ENCODE peak calls at places on chromosomes 1 and 21, in six cellular contexts. T is small intestine; B is naive thymus-derived CD4-positive, alpha-beta T cell; R is ovary; Y is fibroblast of lung; Z is ascending aorta. P is an unnamed sample. For H3K4me1 and H3K9me3, the result is how much of the 10 kb centered on the place peaks cover.

GRCh38 chr1:156704930-156705320 is 458 bp downstream of the CRABP2 start:
- DNase-seq in T (no peak), B (no peak), R (peak), Y (peak), Z (peak), P (peak)

GRCh38 chr1:166165661-166166399 is 971 bp downstream of the FAM78B start:
- DNase-seq in T (peak), B (no peak), R (peak), Y (peak), Z (no peak), P (peak)

GRCh38 chr1:214281902-214282695 is 1.1 kb downstream of the SMYD2 start:
- DNase-seq in T (peak), B (no peak), R (no peak), Y (peak), Z (no peak), P (no peak)

GRCh38 chr1:52404116-52404974 is at the start of the genes ORC1 and PRPF38A:
- DNase-seq in T (peak), B (peak), R (peak), Y (peak), Z (peak), P (peak)

GRCh38 chr1:13807213-13807612 is 107.2 kb downstream of the PRDM2 start:
- DNase-seq in T (peak), B (no peak), R (no peak), Y (no peak), Z (no peak), P (no peak)

GRCh38 chr1:215507119-215507518 is 60.0 kb upstream of the KCTD3 start:
- DNase-seq in T (no peak), B (no peak), R (no peak), Y (peak), Z (no peak), P (no peak)

GRCh38 chr21:21612446-21612845 is 614.2 kb downstream of the NCAM2 start:
- DNase-seq in T (no peak), B (no peak), R (no peak), Y (peak), Z (no peak), P (no peak)

GRCh38 chr1:241408170-241408569 is 51.2 kb upstream of the RGS7 start:
- DNase-seq in T (no peak), B (no peak), R (no peak), Y (peak), Z (no peak), P (no peak)

GRCh38 chr1:4770713-4771112 is 116.3 kb downstream of the AJAP1 start:
- DNase-seq in T (no peak), B (no peak), R (no peak), Y (no peak), Z (no peak), P (no peak)

DNA sequence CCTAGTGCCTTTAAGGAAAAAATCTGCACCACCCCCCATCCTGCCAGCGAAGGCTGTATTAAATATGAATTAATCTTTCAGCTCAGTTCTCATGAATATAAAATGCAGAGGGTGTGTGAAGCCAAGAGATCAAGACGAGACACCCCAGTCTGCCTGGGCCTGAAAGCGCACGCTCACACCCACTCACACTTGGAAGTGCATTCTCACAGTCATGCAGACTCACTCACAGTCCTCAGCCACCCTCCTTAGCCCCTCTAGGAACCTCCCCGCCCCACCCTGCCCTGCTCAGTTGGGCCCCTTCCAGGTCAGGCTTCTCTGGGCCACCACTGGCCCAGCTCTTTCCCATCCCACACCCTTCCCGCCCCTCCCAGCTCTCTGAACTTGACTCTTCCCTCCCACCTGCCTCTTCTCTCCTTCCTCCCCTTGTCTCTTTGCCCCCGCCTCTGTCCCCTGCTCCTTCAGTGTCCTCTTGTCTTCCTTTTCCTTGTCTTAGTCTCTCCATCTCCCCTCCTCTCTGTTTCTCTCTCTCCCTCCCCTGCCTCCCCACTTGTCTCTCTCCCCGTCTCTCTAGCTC is 93.8 kb downstream of the EPHB2 start:
- DNase-seq in T (no peak), B (no peak), R (no peak), Y (peak), Z (no peak), P (no peak)
- H3K4me1 ChIP-seq in T (under half), B (under half), R (under half), Y (under half), Z (under half), P (under half)

GRCh38 chr21:23045955-23046354 is 2047.7 kb downstream of the NCAM2 start:
- DNase-seq in T (no peak), B (no peak), R (no peak), Y (no peak), Z (no peak), P (no peak)
- H3K9me3 ChIP-seq in T (under half), B (under half), R (under half), Y (under half), Z (under half), P (under half)

GRCh38 chr1:48602349-48602748 is 130.3 kb upstream of the SPATA6 start:
- DNase-seq in T (no peak), B (no peak), R (no peak), Y (no peak), Z (no peak), P (no peak)

GRCh38 chr1:48603222-48603621 is 131.2 kb upstream of the SPATA6 start:
- DNase-seq in T (no peak), B (no peak), R (no peak), Y (no peak), Z (no peak), P (no peak)

GRCh38 chr1:48597663-48598062 is 125.7 kb upstream of the SPATA6 start:
- DNase-seq in T (no peak), B (no peak), R (no peak), Y (no peak), Z (no peak), P (no peak)

GRCh38 chr1:48596036-48596435 is 124.0 kb upstream of the SPATA6 start:
- DNase-seq in T (no peak), B (no peak), R (no peak), Y (peak), Z (no peak), P (no peak)

GRCh38 chr1:48600182-48600581 is 128.2 kb upstream of the SPATA6 start:
- DNase-seq in T (no peak), B (no peak), R (no peak), Y (no peak), Z (no peak), P (no peak)
- H3K4me1 ChIP-seq in T (under half), B (under half), R (under half), Y (under half), Z (under half), P (under half)

DNA sequence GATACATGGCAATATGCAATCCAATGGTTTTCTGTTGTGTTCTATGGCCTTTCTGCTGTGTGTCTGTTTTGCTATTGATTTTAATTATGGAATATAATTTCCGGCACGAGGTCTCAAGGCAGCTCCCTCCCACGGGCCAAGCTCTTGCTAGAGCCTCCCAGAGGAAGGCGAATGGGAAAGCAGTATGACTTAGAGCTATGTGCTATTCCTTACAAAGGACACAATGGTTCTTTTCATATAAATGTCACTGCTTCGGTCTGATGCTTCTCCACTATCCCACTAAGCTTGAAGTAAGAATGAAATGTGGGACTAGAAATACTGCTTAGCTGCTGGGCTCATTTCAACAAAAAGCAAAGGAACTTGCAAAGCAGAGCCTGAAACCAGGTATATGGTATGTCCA is 322.2 kb upstream of the BEND5 start:
- DNase-seq in T (no peak), B (no peak), R (no peak), Y (no peak), Z (no peak), P (no peak)
- H3K9me3 ChIP-seq in T (under half), B (under half), R (under half), Y (under half), Z (under half), P (under half)

DNA sequence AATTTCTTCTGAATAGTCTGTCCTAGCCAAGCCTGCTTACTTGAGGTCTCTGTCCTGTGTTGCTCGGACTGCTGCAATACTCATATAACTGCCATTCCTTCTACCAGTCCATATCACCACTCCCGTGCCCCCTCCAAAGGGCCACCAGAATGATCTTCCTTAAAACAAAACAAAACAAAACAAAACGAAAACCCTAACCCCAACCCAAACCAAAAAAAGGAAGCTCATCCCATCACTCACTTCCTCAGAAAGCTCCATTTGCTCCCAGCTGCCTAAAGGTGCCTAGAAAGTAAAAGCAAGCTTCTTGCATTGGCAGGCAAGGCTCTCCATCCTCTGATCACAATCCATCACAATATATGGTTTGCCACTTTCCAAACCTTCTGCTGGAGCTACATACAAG is 20.3 kb downstream of the USP24 start:
- DNase-seq in T (no peak), B (no peak), R (no peak), Y (no peak), Z (no peak), P (no peak)
- H3K4me1 ChIP-seq in T (under half), B (under half), R (under half), Y (under half), Z (under half), P (under half)

GRCh38 chr1:2967881-2968280 is 53.4 kb upstream of the ACTRT2 start:
- DNase-seq in T (no peak), B (no peak), R (no peak), Y (no peak), Z (no peak), P (no peak)
- H3K9me3 ChIP-seq in T (under half), B (under half), R (under half), Y (under half), Z (under half), P (under half)

DNA sequence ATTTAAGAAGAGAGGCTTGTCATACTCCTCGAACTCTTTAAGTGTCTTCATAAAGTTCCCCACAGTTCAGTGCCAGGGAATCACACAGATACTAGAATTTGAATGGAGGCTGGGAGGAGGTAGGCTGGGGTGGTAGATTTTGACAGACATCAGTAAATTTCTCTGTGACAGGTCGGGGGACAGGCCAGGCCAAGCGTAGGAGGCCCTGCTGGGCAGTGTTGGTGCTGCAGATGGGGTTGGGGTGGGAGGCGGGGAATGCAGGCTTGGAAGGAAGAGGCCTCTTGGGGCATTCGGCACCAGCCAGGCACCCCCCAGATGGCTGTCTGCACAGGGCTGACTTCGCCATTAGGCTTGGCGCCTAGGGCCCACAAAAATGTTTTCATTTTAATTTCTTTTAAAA is 84.0 kb downstream of the MAN1C1 start:
- DNase-seq in T (no peak), B (no peak), R (no peak), Y (no peak), Z (no peak), P (no peak)
- H3K4me1 ChIP-seq in T (under half), B (half or more), R (under half), Y (under half), Z (under half), P (half or more)

GRCh38 chr1:158930504-158930903 is 848 bp upstream of the PYHIN1 start:
- DNase-seq in T (peak), B (peak), R (no peak), Y (no peak), Z (no peak), P (no peak)
- H3K9me3 ChIP-seq in T (under half), B (under half), R (under half), Y (under half), Z (under half), P (under half)